ENCODE peak calls at places on chromosomes 6 and 20, in ten cellular contexts. N is AG10803, F is neural crest cell, J is HCT116, A is BJ, R is DND-41, S is fibroblast of lung, K is CD14-positive monocyte, C is lower lobe of right lung, O is glutamatergic neuron. L is an unnamed sample.

GRCh38 chr20:35395728-35396127 is 16.0 kb downstream of the UQCC1 start:
- DNase-seq in R (no peak), N (peak; percentile 75), C (no peak), S (peak; percentile 65), O (no peak), J (no peak), F (no peak), K (no peak), A (peak; percentile 42), L (no peak)

GRCh38 chr6:142985286-142985685 is 40.3 kb upstream of the HIVEP2 start:
- DNase-seq in F (no peak), N (peak; percentile 16), R (no peak), O (no peak), C (no peak), S (no peak), J (no peak), K (no peak), A (no peak), L (no peak)

GRCh38 chr6:55886185-55886836 is 10.9 kb upstream of the BMP5 start:
- DNase-seq in C (no peak), J (peak; percentile 3), N (peak; percentile 7), R (no peak), O (no peak), S (peak; percentile 64), A (no peak), F (no peak), K (no peak), L (no peak)

GRCh38 chr20:58546756-58547526 is 31.7 kb upstream of the APCDD1L start:
- DNase-seq in R (no peak), S (no peak), O (no peak), C (no peak), J (no peak), A (no peak), F (no peak), N (no peak), K (no peak), L (no peak)

GRCh38 chr6:167398214-167399050 is 73.5 kb downstream of the TTLL2 start:
- DNase-seq in A (no peak), C (no peak), N (no peak), J (no peak), K (no peak), S (no peak), R (no peak), O (no peak), F (no peak), L (no peak)

GRCh38 chr20:63097336-63097831 is 90.6 kb upstream of the BHLHE23 start:
- DNase-seq in K (peak; percentile 21), S (no peak), J (no peak), C (peak; percentile 17), R (no peak), O (peak; percentile 14), N (no peak), F (no peak), A (no peak), L (no peak)

GRCh38 chr6:53603381-53604121 is 58.6 kb upstream of the GCLC start:
- DNase-seq in J (no peak), A (no peak), S (peak; percentile 68), C (no peak), R (no peak), K (no peak), O (no peak), F (no peak), N (peak; percentile 21), L (no peak)

GRCh38 chr6:160398674-160399271 is 50.6 kb downstream of the SLC22A3 start:
- DNase-seq in F (no peak), C (no peak), K (no peak), R (no peak), A (no peak), N (no peak), J (no peak), S (peak; percentile 42), O (no peak), L (no peak)

GRCh38 chr6:96394727-96395126 is 126.9 kb upstream of the UFL1 start:
- DNase-seq in O (no peak), S (no peak), F (no peak), R (no peak), C (no peak), J (peak; percentile 23), A (no peak), K (no peak), N (no peak), L (peak; percentile 23)

GRCh38 chr6:68559052-68559451 is 76.0 kb upstream of the ADGRB3 start:
- DNase-seq in N (no peak), C (no peak), S (peak; percentile 77), O (no peak), F (no peak), K (no peak), J (no peak), A (no peak), R (no peak), L (no peak)

GRCh38 chr6:15620616-15621015 is 42.2 kb downstream of the DTNBP1 start:
- DNase-seq in S (no peak), K (no peak), J (no peak), O (no peak), C (no peak), A (no peak), R (no peak), F (no peak), N (no peak), L (no peak)

GRCh38 chr6:132382630-132383175 is 18.6 kb downstream of the MOXD1 start:
- DNase-seq in A (no peak), K (no peak), C (no peak), S (no peak), N (no peak), O (no peak), F (no peak), R (no peak), J (no peak), L (no peak)

GRCh38 chr20:57451759-57452661 is 60.8 kb downstream of the RBM38 start:
- DNase-seq in K (no peak), C (no peak), F (no peak), A (no peak), N (peak; percentile 45), O (no peak), S (no peak), R (no peak), J (no peak), L (no peak)

DNA sequence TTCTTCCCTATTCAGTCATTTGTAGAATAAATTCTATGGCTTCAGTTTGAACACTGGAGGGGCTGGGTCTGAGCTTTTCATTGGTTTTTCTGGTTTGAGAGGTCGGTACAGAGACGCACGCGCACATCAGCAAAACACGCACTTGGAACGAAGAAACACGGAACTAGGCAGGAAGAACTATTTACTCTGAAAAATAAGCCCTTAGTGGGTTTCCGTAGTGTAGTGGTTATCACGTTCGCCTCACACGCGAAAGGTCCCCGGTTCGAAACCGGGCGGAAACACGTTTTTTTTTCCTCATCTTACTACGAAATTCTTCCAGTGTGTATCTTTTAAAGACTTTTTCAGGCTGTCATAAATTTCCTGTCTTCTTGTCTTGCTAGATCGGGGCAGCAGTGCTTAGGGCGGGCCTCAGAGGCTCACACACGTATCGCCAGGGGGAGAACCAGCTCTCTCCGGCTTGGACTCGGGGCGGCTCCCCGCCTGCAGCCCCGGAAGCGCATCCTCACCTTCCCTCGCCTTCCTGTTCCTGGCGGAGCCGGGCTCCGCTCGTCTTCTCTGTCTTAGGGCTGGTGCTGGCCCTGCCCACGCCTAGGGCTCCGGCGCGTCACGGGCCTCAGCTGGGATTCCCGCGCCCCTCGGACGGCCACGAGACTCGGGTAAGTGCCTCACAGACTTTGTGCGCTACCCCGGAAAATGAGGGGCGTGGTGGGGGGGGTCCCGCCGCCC is at the start of gene HMGN4:
- DNase-seq in A (no peak), N (peak; percentile 90), C (peak; percentile 88), O (peak; percentile 83), F (peak; percentile 73), S (peak; percentile 96), R (peak; percentile 86), K (peak; percentile 68), J (peak; percentile 81), L (peak; percentile 85)
- TF ChIP-seq CTCF in A (peak; percentile 15), N (peak; percentile 16), C (no peak), O (no peak), F (no peak), S (no peak), R (peak; percentile 26), K (no peak), J (no peak), L (no peak)

GRCh38 chr6:77568570-77568969 is 84.3 kb upstream of the MEI4 start:
- DNase-seq in A (no peak), K (no peak), J (no peak), O (no peak), F (no peak), C (no peak), N (no peak), R (no peak), S (no peak), L (no peak)
- TF ChIP-seq CTCF in A (no peak), K (no peak), J (no peak), O (no peak), F (no peak), C (no peak), N (no peak), R (no peak), S (no peak), L (no peak)

GRCh38 chr20:19828233-19828632 is 70.2 kb downstream of the RIN2 start:
- DNase-seq in S (peak; percentile 35), N (no peak), O (no peak), J (peak; percentile 33), F (no peak), R (peak; percentile 45), C (no peak), K (peak; percentile 77), A (no peak), L (no peak)
- TF ChIP-seq CTCF in S (no peak), N (peak; percentile 27), O (no peak), J (peak; percentile 55), F (no peak), R (peak; percentile 42), C (peak; percentile 16), K (peak; percentile 45), A (peak; percentile 10), L (no peak)

DNA sequence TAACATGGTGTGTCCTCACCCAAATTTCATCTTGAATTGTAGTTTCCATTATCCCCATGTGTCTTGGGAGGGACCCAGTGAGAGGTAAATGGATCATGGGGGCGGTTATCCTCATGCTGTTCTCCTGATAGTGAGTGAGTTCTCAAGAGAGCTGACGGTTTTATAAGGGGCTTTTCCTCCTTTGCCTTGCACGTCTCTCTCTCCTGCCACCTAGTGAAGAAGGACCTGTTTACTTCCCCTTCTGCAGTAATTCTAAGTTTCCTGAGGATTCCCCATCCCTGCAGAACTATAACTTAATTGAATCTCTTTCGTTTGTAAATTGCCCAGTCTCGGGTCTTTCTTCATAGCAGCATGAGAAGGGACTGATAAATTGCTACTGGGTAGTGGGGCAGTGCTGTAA is 789.3 kb downstream of the FRK start:
- DNase-seq in C (no peak), S (no peak), J (no peak), R (no peak), N (no peak), F (no peak), K (no peak), A (no peak), O (no peak), L (no peak)
- TF ChIP-seq CTCF in C (no peak), S (no peak), J (no peak), R (no peak), N (no peak), F (peak; percentile 28), K (no peak), A (no peak), O (no peak), L (no peak)